ENCODE peak calls at places on chromosome 19, in six cellular contexts. X, W, F, H, R and E are unnamed samples.
A peak's percentile ranks its signal among the peaks of the same experiment; 100 is the strongest.

GRCh38 chr19:39327990-39328705 is 7.5 kb upstream of the LRFN1 start:
- DNase-seq in X (peak; percentile 90), W (peak; percentile 53), F (peak; percentile 69), H (peak; percentile 69), R (peak; percentile 84), E (peak; percentile 51)

GRCh38 chr19:45729774-45730388 is 815 bp downstream of the FBXO46 start:
- DNase-seq in X (no peak), W (no peak), F (no peak), H (no peak), R (no peak), E (no peak)

GRCh38 chr19:41887711-41888382 is 4.9 kb downstream of the ARHGEF1 start:
- DNase-seq in X (no peak), W (peak; percentile 64), F (peak; percentile 84), H (peak; percentile 89), R (no peak), E (peak; percentile 44)

GRCh38 chr19:30896551-30896950 is 452.7 kb downstream of the TSHZ3 start:
- DNase-seq in X (no peak), W (no peak), F (no peak), H (no peak), R (no peak), E (no peak)

GRCh38 chr19:38517321-38517720 is 83.8 kb downstream of the RYR1 start:
- DNase-seq in X (no peak), W (no peak), F (no peak), H (no peak), R (no peak), E (no peak)

GRCh38 chr19:17889609-17890214 is 18.0 kb downstream of the SLC5A5 start:
- DNase-seq in X (no peak), W (peak; percentile 37), F (no peak), H (no peak), R (no peak), E (no peak)

GRCh38 chr19:10389863-10390262 is 9.5 kb upstream of the TYK2 start:
- DNase-seq in X (no peak), W (no peak), F (no peak), H (no peak), R (no peak), E (no peak)

GRCh38 chr19:18879579-18880373 is 16.2 kb downstream of the CERS1 start:
- DNase-seq in X (no peak), W (no peak), F (peak; percentile 9), H (peak; percentile 83), R (no peak), E (no peak)

GRCh38 chr19:4388171-4389063 is 11.9 kb downstream of the SH3GL1 start:
- DNase-seq in X (no peak), W (no peak), F (no peak), H (no peak), R (peak; percentile 61), E (no peak)

GRCh38 chr19:55146078-55146647 is 2.8 kb downstream of the TNNT1 start:
- DNase-seq in X (no peak), W (no peak), F (no peak), H (peak; percentile 66), R (no peak), E (no peak)

GRCh38 chr19:18507727-18508440 is 14.0 kb downstream of the ELL start:
- DNase-seq in X (no peak), W (peak; percentile 39), F (no peak), H (no peak), R (no peak), E (no peak)

DNA sequence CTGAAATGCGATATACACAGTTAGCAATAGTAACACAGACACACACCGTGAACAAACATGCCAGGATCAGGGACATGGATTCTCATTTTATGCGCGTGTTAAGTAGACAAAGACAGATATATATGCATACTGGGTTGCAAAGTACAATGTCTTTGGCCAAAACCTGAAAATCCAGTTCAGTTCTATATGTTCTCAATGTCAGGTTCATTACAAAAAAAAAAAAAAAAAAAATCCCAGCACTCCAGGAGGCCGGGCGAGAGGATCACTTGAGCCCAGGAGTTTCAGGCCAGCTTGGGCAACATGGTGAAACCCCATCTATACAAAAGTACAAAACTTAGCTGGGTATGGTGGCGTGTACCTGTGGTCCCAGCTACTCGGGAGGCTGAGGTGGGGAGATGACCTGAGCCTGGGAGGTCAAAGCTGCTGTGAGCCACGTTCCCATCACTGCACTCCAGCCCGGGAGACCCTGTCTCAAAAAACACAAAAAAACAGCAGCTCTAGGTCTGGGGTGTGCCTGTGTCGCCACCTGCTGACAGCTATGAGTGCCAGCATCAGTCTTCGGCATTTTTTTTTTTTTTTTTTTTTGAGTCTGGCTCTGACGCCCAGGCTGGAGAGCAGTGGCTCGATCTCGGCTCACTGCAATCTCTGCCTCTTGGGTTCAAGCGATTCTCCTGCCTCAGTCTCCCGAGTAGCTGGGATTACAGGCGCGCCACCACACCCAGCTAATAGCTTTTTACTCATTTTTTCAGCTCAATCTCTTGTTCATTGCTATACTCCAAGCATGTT is 10.3 kb downstream of the AP2S1 start:
- DNase-seq in X (no peak), W (peak; percentile 70), F (peak; percentile 65), H (peak; percentile 81), R (peak; percentile 39), E (no peak)
- H3K27ac ChIP-seq in X (peak overlapping the region; percentile 77), W (peak overlapping the region; percentile 56), F (no peak overlapping the region), H (no peak overlapping the region), R (peak overlapping the region; percentile 2), E (no peak overlapping the region)

DNA sequence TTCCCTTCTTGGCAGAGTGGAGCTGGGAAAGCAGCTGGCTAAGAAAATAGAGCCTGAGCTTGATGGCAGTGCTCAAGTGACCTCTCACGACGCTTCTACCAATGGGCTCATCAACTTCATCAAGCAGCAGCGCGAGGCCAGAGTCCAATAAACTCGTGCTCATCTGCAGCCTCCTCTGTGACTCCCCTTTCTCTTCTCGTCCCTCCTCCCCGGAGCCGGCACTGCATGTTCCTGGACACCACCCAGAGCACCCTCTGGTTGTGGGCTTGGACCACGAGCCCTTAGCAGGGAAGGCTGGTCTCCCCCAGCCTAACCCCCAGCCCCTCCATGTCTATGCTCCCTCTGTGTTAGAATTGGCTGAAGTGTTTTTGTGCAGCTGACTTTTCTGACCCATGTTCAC is 4.3 kb upstream of the PDCD2L start:
- DNase-seq in X (no peak), W (no peak), F (no peak), H (no peak), R (no peak), E (no peak)
- H3K27ac ChIP-seq in X (no peak overlapping the region), W (no peak overlapping the region), F (no peak overlapping the region), H (no peak overlapping the region), R (no peak overlapping the region), E (no peak overlapping the region)

GRCh38 chr19:35347171-35347929 is at the start of gene FFAR1:
- DNase-seq in X (peak; percentile 48), W (no peak), F (peak; percentile 47), H (peak; percentile 89), R (no peak), E (no peak)
- H3K27ac ChIP-seq in X (no peak within 1 kb of the TSS), W (no peak within 1 kb of the TSS), F (no peak within 1 kb of the TSS), H (peak within 1 kb of the TSS; percentile 96), R (no peak within 1 kb of the TSS), E (peak within 1 kb of the TSS; percentile 52)

DNA sequence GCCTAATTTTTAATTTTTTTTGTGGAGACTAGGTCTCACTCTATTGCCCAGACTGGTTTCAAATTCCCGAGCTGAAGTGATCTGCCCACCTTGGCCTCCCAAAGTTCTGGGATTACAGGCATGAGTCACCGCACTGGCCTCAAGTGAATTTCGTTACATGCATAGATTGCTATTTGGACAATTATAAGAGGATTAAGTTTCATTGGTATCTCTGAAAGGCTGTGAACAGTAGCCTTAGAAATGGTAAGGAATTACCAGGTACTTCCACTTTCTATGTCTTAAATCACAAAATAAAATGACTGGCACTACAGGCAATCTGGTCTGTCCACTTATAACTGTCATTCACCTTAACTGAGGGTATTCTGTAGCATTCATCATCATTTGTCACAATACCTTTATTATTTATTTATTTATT is 2.9 kb upstream of the CCDC9 start:
- DNase-seq in X (no peak), W (peak; percentile 91), F (no peak), H (no peak), R (no peak), E (no peak)
- H3K27ac ChIP-seq in X (no peak overlapping the region), W (peak overlapping the region; percentile 88), F (no peak overlapping the region), H (no peak overlapping the region), R (peak overlapping the region; percentile 38), E (no peak overlapping the region)

GRCh38 chr19:44051654-44052402 is at the start of gene ZNF223:
- DNase-seq in X (peak; percentile 93), W (peak; percentile 89), F (peak; percentile 52), H (no peak), R (peak; percentile 94), E (peak; percentile 90)
- H3K27ac ChIP-seq in X (peak within 1 kb of the TSS; percentile 85), W (peak within 1 kb of the TSS; percentile 77), F (peak within 1 kb of the TSS; percentile 53), H (no peak within 1 kb of the TSS), R (peak within 1 kb of the TSS; percentile 72), E (peak within 1 kb of the TSS; percentile 76)

DNA sequence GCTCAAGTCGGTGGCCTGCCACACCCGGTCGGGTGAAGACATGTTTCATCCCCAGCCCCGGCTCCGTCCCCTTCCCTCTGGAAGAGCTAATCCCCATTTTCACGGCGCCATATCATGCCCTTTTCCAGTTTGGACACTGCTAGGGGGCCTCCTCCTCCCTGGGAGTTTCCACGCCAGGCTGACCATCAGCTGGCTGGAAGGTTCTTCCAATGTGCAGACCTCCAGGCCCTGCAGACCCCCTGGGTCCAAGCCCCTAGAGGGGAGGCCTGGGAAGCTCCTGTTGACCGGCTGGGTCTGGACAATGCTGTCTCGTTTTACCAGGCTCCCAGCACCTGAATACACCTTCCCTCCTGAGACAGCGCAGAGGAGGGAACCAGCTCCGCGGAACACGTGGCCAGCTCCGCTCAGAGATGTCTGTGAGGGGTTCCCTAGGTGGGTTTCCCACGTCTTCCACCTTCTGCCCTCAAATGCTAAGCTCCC is 44.7 kb upstream of the RANBP3 start:
- DNase-seq in X (no peak), W (no peak), F (no peak), H (no peak), R (no peak), E (no peak)
- H3K27ac ChIP-seq in X (no peak overlapping the region), W (peak overlapping the region; percentile 55), F (no peak overlapping the region), H (no peak overlapping the region), R (no peak overlapping the region), E (no peak overlapping the region)

DNA sequence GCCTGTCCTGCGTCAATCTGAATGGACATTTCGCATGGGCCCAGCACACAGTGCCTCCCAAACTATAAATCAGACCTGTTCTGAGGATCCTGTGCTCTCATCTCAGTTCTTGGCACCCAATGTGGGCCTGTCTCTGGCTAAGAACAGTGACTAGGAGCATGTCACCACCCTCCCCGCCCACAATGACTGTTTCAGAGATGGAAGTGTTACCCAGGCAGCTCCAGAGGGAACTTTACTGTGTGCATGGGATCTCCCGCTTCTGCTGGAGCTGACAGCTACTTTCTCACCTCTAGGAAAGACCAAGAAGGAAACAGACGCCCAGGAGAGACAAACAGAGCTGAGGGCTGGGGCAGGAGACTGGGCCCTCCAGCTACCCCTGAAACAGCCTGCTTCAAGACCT is 45.0 kb downstream of the KCTD15 start:
- DNase-seq in X (no peak), W (no peak), F (no peak), H (no peak), R (no peak), E (no peak)
- H3K27ac ChIP-seq in X (no peak overlapping the region), W (no peak overlapping the region), F (no peak overlapping the region), H (no peak overlapping the region), R (no peak overlapping the region), E (no peak overlapping the region)

GRCh38 chr19:34678421-34678820 is 943 bp downstream of the ZNF302 start:
- DNase-seq in X (no peak), W (no peak), F (no peak), H (no peak), R (no peak), E (no peak)
- H3K27ac ChIP-seq in X (no peak overlapping the region), W (no peak overlapping the region), F (no peak overlapping the region), H (no peak overlapping the region), R (peak overlapping the region; percentile 98), E (no peak overlapping the region)

DNA sequence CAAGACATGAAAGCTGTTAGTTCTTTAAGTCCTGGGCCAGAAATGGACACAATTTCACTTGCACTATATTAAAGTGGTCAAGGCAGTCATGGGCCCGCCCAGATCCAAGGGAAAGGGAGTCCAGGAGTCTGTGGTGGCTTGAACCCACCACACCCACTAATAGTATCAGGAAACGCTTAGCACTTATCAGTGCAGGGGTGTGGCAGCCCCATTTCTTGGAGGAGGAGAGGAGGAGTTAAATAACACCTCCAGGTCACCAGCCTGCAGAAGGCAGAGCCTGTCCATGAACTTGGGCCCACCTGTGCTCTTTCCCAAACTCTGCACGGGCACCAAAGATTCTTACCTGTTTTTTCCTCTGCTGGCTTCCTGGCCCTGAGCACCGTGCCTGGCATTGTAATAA is 5.4 kb upstream of the NTN5 start:
- DNase-seq in X (no peak), W (no peak), F (no peak), H (no peak), R (no peak), E (no peak)
- H3K27ac ChIP-seq in X (no peak overlapping the region), W (no peak overlapping the region), F (no peak overlapping the region), H (no peak overlapping the region), R (no peak overlapping the region), E (no peak overlapping the region)